ENCODE peak calls at places on chromosomes 5 and 9, in six cellular contexts. V is HepG2, E is HCT116, J is SK-N-SH, P is NT2/D1, F is K562. M is an unnamed sample.

GRCh38 chr9:81621785-81622243 is 67.5 kb downstream of the TLE1 start:
- DNase-seq in V (no peak), E (no peak), J (no peak), P (peak), F (no peak), M (no peak)

GRCh38 chr5:126544087-126544740 is 50.8 kb downstream of the ALDH7A1 start:
- DNase-seq in V (peak), E (peak), J (peak), P (no peak), F (peak), M (no peak)

GRCh38 chr5:10633271-10634049 is 69.6 kb downstream of the ANKRD33B start:
- DNase-seq in V (no peak), E (no peak), J (no peak), P (no peak), F (no peak), M (no peak)

GRCh38 chr9:101028346-101029299 is at the start of gene PLPPR1:
- DNase-seq in V (peak), E (no peak), J (peak), P (peak), F (no peak), M (peak)

GRCh38 chr5:100861148-100861547 is 41.9 kb downstream of the ST8SIA4 start:
- DNase-seq in V (no peak), E (no peak), J (no peak), P (no peak), F (no peak), M (no peak)

GRCh38 chr9:120544441-120544840 is 35.5 kb downstream of the CDK5RAP2 start:
- DNase-seq in V (no peak), E (no peak), J (no peak), P (no peak), F (no peak), M (no peak)

GRCh38 chr9:113568481-113569321 is 105.2 kb downstream of the RGS3 start:
- DNase-seq in V (no peak), E (no peak), J (peak), P (no peak), F (no peak), M (no peak)

GRCh38 chr5:96931605-96932004 is 4.3 kb upstream of the LNPEP start:
- DNase-seq in V (no peak), E (no peak), J (no peak), P (no peak), F (no peak), M (no peak)

GRCh38 chr5:133081716-133082115 is 29.9 kb downstream of the HSPA4 start:
- DNase-seq in V (no peak), E (no peak), J (no peak), P (no peak), F (no peak), M (no peak)

GRCh38 chr9:99816392-99816791 is 5.3 kb upstream of the NR4A3 start:
- DNase-seq in V (no peak), E (no peak), J (no peak), P (no peak), F (no peak), M (no peak)

GRCh38 chr5:149129181-149129580 is 12.1 kb upstream of the ABLIM3 start:
- DNase-seq in V (no peak), E (no peak), J (no peak), P (no peak), F (no peak), M (no peak)

GRCh38 chr5:172417983-172418630 is 36.2 kb downstream of the SH3PXD2B start:
- DNase-seq in V (peak), E (no peak), J (no peak), P (no peak), F (no peak), M (no peak)

GRCh38 chr5:12920527-12920926 is 1016.3 kb upstream of the CTNND2 start:
- DNase-seq in V (no peak), E (no peak), J (no peak), P (no peak), F (no peak), M (no peak)

GRCh38 chr9:111798786-111799185 is 4.0 kb upstream of the SHOC1 start:
- DNase-seq in V (no peak), E (no peak), J (no peak), P (no peak), F (no peak), M (no peak)

GRCh38 chr9:133355881-133356357 is 368 bp downstream of the SURF1 start:
- DNase-seq in V (no peak), E (no peak), J (no peak), P (no peak), F (no peak), M (no peak)

GRCh38 chr5:139670369-139671095 is 22.4 kb downstream of the CXXC5 start:
- DNase-seq in V (peak), E (no peak), J (peak), P (no peak), F (no peak), M (no peak)

GRCh38 chr5:77437194-77437593 is 54.9 kb downstream of the WDR41 start:
- DNase-seq in V (peak), E (peak), J (peak), P (peak), F (no peak), M (no peak)

GRCh38 chr9:81477669-81478068 is 211.7 kb downstream of the TLE1 start:
- DNase-seq in V (no peak), E (no peak), J (peak), P (no peak), F (no peak), M (no peak)

GRCh38 chr9:12511726-12512125 is 181.5 kb upstream of the TYRP1 start:
- DNase-seq in V (no peak), E (no peak), J (no peak), P (no peak), F (no peak), M (no peak)

GRCh38 chr5:30594331-30594730 is 599.2 kb upstream of the CDH6 start:
- DNase-seq in V (no peak), E (no peak), J (no peak), P (no peak), F (no peak), M (no peak)
- TF ChIP-seq YY1 in V (no peak), E (no peak), J (no peak), P (no peak), F (no peak), M (no peak)

DNA sequence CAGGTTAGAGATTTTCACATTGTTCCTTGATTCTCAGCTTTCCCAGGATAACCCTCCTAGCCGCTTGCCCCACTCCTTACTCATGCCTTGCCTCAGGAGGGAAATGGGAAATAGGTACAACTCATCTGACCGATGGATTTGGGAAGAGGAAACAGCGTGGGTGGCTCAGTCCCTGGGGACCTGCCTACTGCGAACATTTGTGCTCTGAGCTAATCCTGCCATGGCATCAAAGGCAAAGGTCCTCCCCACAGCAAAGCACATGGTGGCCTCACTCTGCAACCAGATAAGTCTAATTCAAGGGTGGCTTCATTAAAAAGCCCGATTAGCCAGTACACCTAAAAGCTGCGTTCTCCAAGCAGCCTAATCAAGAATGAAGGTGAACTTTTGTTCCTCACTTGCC is 82.4 kb upstream of the ADRA1B start:
- DNase-seq in V (no peak), E (no peak), J (no peak), P (no peak), F (no peak), M (no peak)
- TF ChIP-seq YY1 in V (no peak), E (no peak), J (no peak), P (no peak), F (no peak), M (no peak)

DNA sequence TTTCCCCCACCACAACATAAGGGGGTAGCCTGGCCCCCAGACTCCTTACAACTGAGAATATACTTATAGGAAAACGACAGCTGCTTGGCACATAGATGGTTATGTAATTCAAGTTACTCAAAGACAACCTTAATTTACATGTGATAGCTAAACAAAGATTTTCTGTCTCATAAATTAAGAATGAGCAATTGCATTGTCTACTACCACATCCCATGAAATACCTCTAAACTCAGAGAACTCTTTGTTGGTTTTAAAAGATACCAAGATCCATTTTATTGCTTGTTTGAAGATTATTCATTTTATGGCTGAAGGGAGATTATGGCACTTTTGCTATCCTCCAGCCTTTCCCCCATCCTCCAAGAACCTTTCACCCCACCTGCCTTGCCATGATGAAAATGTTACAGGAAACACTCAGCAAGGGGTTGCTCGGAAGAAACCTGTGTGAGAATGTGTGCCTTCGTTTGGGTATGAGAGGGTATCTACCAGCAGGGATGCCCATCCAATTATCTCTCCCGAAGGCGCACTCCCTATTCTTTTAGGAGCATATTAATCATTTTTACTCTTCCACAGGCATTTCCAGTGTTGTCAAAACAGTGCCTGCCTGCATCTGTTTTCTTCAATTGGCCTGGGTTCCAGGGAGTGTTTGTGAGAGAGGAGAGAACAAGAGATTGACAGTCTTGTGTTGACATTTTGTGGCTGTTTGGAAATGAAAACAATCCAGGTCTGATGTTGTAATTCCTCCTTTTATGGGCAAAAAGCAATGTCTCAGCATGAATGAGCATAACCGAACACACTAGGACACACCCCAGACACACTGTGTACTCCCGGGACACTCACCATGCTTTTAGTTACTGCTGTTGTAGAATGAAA is 208.0 kb upstream of the ANKRD55 start:
- DNase-seq in V (peak), E (no peak), J (no peak), P (no peak), F (no peak), M (no peak)
- TF ChIP-seq YY1 in V (no peak), E (no peak), J (no peak), P (no peak), F (no peak), M (no peak)

DNA sequence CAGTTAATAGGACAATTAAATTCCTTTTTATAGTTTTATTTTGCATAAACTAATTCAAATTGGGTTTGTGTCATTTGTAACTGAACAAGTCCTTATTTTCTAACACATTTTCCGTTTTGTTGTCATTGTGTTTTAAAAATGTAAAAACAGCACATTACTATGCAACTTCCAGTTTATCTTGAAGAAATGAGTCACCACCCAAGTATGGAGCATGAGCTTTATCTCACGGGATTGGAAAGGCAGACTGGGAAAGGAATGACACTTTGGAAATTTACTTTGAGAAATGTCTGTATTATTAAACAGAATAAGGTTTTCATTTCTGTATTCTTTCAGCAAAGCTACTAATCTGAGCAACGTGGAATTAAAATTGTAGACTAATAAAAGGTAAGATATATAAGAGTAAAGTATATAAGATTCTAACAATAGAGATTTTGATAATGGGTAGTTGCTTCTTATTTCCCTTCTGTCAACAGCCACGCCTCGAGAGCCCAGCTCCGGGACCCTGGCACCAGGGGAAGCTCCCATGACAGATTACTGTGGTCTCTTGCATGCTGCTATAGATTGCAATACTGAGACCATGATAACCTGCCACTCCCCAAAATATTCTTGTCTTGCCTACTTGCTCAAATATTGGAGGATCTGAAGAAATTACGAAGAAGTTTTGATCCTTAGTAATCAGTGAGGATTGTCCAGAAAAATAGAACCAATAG is 433.1 kb downstream of the CHSY3 start:
- DNase-seq in V (no peak), E (no peak), J (no peak), P (no peak), F (no peak), M (no peak)
- TF ChIP-seq YY1 in V (no peak), E (no peak), J (no peak), P (no peak), F (no peak), M (no peak)